ENCODE peak calls at places on chromosome 22, in six cellular contexts. One of them, this sample, is unnamed.

GRCh38 chr22:45600791-45601730 is 70.6 kb upstream of the ATXN10 start:
- DNase-seq in stomach: no peak
- DNase-seq in AG09309: no peak
- DNase-seq in fibroblast of lung: peak
- DNase-seq in OCI-LY7: no peak
- DNase-seq in uterus: no peak
- DNase-seq in this sample: peak

GRCh38 chr22:31160328-31160978 is 471 bp downstream of the RNF185 start:
- DNase-seq in stomach: no peak
- DNase-seq in AG09309: no peak
- DNase-seq in fibroblast of lung: peak
- DNase-seq in OCI-LY7: no peak
- DNase-seq in uterus: no peak
- DNase-seq in this sample: peak

GRCh38 chr22:42249831-42250230 is 20.6 kb downstream of the TCF20 start:
- DNase-seq in stomach: no peak
- DNase-seq in AG09309: no peak
- DNase-seq in fibroblast of lung: no peak
- DNase-seq in OCI-LY7: no peak
- DNase-seq in uterus: no peak
- DNase-seq in this sample: no peak

GRCh38 chr22:38012604-38013072 is 28.3 kb upstream of the SOX10 start:
- DNase-seq in stomach: no peak
- DNase-seq in AG09309: no peak
- DNase-seq in fibroblast of lung: peak
- DNase-seq in OCI-LY7: no peak
- DNase-seq in uterus: no peak
- DNase-seq in this sample: peak

GRCh38 chr22:30685178-30685577 is 9.5 kb upstream of the OSBP2 start:
- DNase-seq in stomach: no peak
- DNase-seq in AG09309: no peak
- DNase-seq in fibroblast of lung: no peak
- DNase-seq in OCI-LY7: no peak
- DNase-seq in uterus: no peak
- DNase-seq in this sample: no peak

GRCh38 chr22:48841881-48842582 is 985.6 kb downstream of the BRD1 start:
- DNase-seq in stomach: no peak
- DNase-seq in AG09309: no peak
- DNase-seq in fibroblast of lung: no peak
- DNase-seq in OCI-LY7: no peak
- DNase-seq in uterus: no peak
- DNase-seq in this sample: no peak

GRCh38 chr22:37276771-37277170 is 5.5 kb upstream of the CYTH4 start:
- DNase-seq in stomach: no peak
- DNase-seq in AG09309: no peak
- DNase-seq in fibroblast of lung: no peak
- DNase-seq in OCI-LY7: no peak
- DNase-seq in uterus: no peak
- DNase-seq in this sample: peak

GRCh38 chr22:41367039-41367679 is 14.6 kb upstream of the TEF start:
- DNase-seq in stomach: peak
- DNase-seq in AG09309: peak
- DNase-seq in fibroblast of lung: peak
- DNase-seq in OCI-LY7: no peak
- DNase-seq in uterus: peak
- DNase-seq in this sample: peak

GRCh38 chr22:41050873-41051272 is 41.5 kb upstream of the EP300 start:
- DNase-seq in stomach: no peak
- DNase-seq in AG09309: no peak
- DNase-seq in fibroblast of lung: no peak
- DNase-seq in OCI-LY7: no peak
- DNase-seq in uterus: no peak
- DNase-seq in this sample: peak

GRCh38 chr22:45598596-45599217 is 72.9 kb upstream of the ATXN10 start:
- DNase-seq in stomach: no peak
- DNase-seq in AG09309: no peak
- DNase-seq in fibroblast of lung: no peak
- DNase-seq in OCI-LY7: no peak
- DNase-seq in uterus: no peak
- DNase-seq in this sample: no peak

GRCh38 chr22:20028855-20029549 is 8.1 kb downstream of the TANGO2 start:
- DNase-seq in stomach: no peak
- DNase-seq in AG09309: no peak
- DNase-seq in fibroblast of lung: no peak
- DNase-seq in OCI-LY7: no peak
- DNase-seq in uterus: no peak
- DNase-seq in this sample: no peak
- TF ChIP-seq CTCF in stomach: no peak
- TF ChIP-seq CTCF in AG09309: no peak
- TF ChIP-seq CTCF in fibroblast of lung: no peak
- TF ChIP-seq CTCF in OCI-LY7: no peak
- TF ChIP-seq CTCF in uterus: no peak
- TF ChIP-seq CTCF in this sample: no peak

DNA sequence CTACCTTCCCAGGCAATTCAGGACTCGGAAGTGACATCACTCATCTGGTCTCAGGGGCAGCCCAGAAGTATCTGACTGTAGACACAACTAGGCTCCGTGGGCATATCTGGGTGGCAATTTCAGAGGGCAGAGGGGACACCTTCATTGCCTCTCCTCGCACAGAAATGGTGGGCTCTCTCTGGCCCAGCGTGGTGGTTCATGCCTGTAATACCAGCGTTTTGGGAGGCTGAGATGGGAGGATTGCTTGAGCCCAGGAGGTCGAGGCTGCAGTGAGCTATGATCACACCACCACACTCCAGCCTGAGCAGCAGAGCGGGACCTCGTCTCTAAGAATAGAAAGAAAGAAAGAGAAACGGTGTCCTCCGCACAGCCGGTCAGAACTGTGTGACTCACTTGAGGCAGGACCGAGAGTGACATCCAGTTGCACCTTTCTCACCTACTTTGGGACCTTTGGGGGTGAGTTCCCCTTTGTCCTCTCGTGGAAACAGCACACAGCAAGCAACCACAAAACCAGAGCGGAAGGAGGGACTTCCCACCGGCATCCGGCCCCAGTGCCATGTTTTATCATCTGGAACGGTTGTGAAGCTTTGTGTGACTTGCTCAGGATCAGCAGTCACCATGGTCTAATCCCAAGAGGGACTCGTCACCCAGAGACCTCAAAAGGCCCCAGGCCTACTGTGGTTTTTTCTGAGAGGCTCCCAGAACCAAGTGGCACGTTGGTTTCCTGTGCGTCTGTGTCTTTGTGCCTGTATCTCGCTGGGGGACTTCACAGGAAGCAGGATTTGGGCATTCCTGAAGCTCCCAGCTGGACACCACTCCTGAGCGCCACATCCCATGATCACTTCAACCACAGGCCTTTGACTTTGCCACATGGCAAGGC is 38.4 kb upstream of the EMID1 start:
- DNase-seq in stomach: no peak
- DNase-seq in AG09309: no peak
- DNase-seq in fibroblast of lung: no peak
- DNase-seq in OCI-LY7: peak
- DNase-seq in uterus: no peak
- DNase-seq in this sample: no peak
- H3K4me3 ChIP-seq in stomach: no peak
- H3K4me3 ChIP-seq in AG09309: no peak
- H3K4me3 ChIP-seq in fibroblast of lung: no peak
- H3K4me3 ChIP-seq in OCI-LY7: no peak
- H3K4me3 ChIP-seq in uterus: no peak
- H3K4me3 ChIP-seq in this sample: no peak

GRCh38 chr22:20194681-20195593 is 44.1 kb upstream of the CCDC188 start:
- DNase-seq in stomach: no peak
- DNase-seq in AG09309: no peak
- DNase-seq in fibroblast of lung: no peak
- DNase-seq in OCI-LY7: peak
- DNase-seq in uterus: no peak
- DNase-seq in this sample: no peak
- TF ChIP-seq CTCF in stomach: no peak
- TF ChIP-seq CTCF in AG09309: no peak
- TF ChIP-seq CTCF in fibroblast of lung: no peak
- TF ChIP-seq CTCF in OCI-LY7: peak
- TF ChIP-seq CTCF in uterus: no peak
- TF ChIP-seq CTCF in this sample: no peak

GRCh38 chr22:43411981-43412807 is at the start of gene MPPED1:
- DNase-seq in stomach: no peak
- DNase-seq in AG09309: no peak
- DNase-seq in fibroblast of lung: no peak
- DNase-seq in OCI-LY7: no peak
- DNase-seq in uterus: no peak
- DNase-seq in this sample: no peak
- H3K4me3 ChIP-seq in stomach: peak
- H3K4me3 ChIP-seq in AG09309: no peak
- H3K4me3 ChIP-seq in fibroblast of lung: no peak
- H3K4me3 ChIP-seq in OCI-LY7: no peak
- H3K4me3 ChIP-seq in uterus: peak
- H3K4me3 ChIP-seq in this sample: no peak

DNA sequence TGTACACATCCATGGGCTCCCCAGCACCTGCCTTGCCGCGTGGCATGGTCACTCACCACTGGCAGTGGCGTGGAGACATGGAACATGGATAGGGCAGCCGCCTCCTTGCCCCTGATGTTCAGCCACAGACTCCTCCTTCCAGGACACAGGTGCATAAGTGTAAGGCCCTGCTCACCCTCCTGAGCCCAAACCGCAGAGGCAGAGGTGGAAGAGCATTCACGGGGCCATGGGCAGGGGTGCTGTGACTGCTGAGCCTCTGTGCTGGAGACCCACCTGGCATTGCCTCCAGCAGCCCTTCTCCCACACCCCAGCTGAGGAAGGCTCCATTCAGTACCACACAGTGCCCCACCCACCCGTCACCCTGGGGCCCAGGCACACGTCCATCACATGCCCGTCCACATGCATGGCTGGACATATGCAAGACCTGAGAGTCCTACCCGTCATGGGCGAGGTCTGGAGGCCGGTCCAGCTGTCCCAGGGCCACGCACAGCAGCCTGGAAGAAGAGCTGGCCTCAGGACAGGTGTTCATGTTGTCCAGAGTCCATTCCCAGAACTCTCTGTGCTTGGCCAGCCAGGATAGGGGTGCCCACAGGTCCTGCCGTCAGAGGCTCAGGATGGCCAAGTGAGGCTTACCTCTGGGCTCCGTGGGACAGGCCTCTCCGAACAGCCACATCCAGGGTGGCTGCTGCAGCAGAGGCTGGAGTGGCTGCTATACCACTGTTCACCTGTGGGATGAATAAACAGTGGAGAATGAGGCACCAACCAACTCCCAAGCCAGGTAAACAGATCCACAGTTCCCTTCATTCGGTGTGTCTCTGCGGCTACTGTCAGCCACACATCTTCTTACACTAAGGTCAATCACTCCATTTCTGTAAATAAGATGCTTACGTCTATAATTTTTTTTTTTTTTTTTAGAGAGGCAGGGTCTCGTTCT is 1.7 kb upstream of the TUBGCP6 start:
- DNase-seq in stomach: no peak
- DNase-seq in AG09309: no peak
- DNase-seq in fibroblast of lung: no peak
- DNase-seq in OCI-LY7: no peak
- DNase-seq in uterus: no peak
- DNase-seq in this sample: no peak
- TF ChIP-seq CTCF in stomach: no peak
- TF ChIP-seq CTCF in AG09309: no peak
- TF ChIP-seq CTCF in fibroblast of lung: no peak
- TF ChIP-seq CTCF in OCI-LY7: peak
- TF ChIP-seq CTCF in uterus: no peak
- TF ChIP-seq CTCF in this sample: no peak

GRCh38 chr22:50622723-50623327 is 5.1 kb downstream of the ARSA start:
- DNase-seq in stomach: peak
- DNase-seq in AG09309: no peak
- DNase-seq in fibroblast of lung: no peak
- DNase-seq in OCI-LY7: peak
- DNase-seq in uterus: no peak
- DNase-seq in this sample: no peak
- H3K4me3 ChIP-seq in stomach: no peak
- H3K4me3 ChIP-seq in AG09309: no peak
- H3K4me3 ChIP-seq in fibroblast of lung: no peak
- H3K4me3 ChIP-seq in OCI-LY7: no peak
- H3K4me3 ChIP-seq in uterus: no peak
- H3K4me3 ChIP-seq in this sample: no peak

DNA sequence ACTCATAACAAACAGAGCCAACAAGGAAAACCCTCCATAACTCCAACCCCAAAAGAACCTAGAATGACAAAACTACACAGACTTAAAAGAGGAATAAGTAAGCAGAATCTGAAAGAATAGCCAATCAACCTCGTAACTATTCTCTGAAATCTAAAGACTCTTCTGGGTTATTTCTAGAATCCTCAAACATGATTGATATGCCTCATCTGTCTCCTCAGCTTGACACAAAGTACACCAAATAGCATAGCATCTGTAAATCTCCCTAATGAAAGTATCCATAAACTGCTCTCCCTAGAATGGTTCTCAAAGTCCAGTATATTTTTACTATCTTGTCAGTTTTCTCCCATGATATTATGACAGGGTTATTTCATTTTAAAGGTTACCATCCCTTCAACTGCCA is 195.0 kb downstream of the TTC28 start:
- DNase-seq in stomach: no peak
- DNase-seq in AG09309: no peak
- DNase-seq in fibroblast of lung: no peak
- DNase-seq in OCI-LY7: no peak
- DNase-seq in uterus: no peak
- DNase-seq in this sample: no peak
- TF ChIP-seq CTCF in stomach: no peak
- TF ChIP-seq CTCF in AG09309: no peak
- TF ChIP-seq CTCF in fibroblast of lung: no peak
- TF ChIP-seq CTCF in OCI-LY7: no peak
- TF ChIP-seq CTCF in uterus: no peak
- TF ChIP-seq CTCF in this sample: no peak

GRCh38 chr22:43889366-43890253 is 2.2 kb downstream of the PNPLA5 start:
- DNase-seq in stomach: no peak
- DNase-seq in AG09309: no peak
- DNase-seq in fibroblast of lung: peak
- DNase-seq in OCI-LY7: no peak
- DNase-seq in uterus: no peak
- DNase-seq in this sample: peak

GRCh38 chr22:43890901-43891331 is 897 bp downstream of the PNPLA5 start:
- DNase-seq in stomach: no peak
- DNase-seq in AG09309: no peak
- DNase-seq in fibroblast of lung: peak
- DNase-seq in OCI-LY7: no peak
- DNase-seq in uterus: no peak
- DNase-seq in this sample: no peak

GRCh38 chr22:43892183-43892894 is 526 bp upstream of the PNPLA5 start:
- DNase-seq in stomach: no peak
- DNase-seq in AG09309: no peak
- DNase-seq in fibroblast of lung: no peak
- DNase-seq in OCI-LY7: no peak
- DNase-seq in uterus: no peak
- DNase-seq in this sample: no peak

GRCh38 chr22:43893266-43893665 is 1.5 kb upstream of the PNPLA5 start:
- DNase-seq in stomach: no peak
- DNase-seq in AG09309: no peak
- DNase-seq in fibroblast of lung: no peak
- DNase-seq in OCI-LY7: no peak
- DNase-seq in uterus: no peak
- DNase-seq in this sample: no peak

GRCh38 chr22:43891360-43892182 is at the start of gene PNPLA5:
- DNase-seq in stomach: no peak
- DNase-seq in AG09309: no peak
- DNase-seq in fibroblast of lung: peak
- DNase-seq in OCI-LY7: no peak
- DNase-seq in uterus: no peak
- DNase-seq in this sample: peak
- H3K4me3 ChIP-seq in stomach: no peak
- H3K4me3 ChIP-seq in AG09309: peak
- H3K4me3 ChIP-seq in fibroblast of lung: no peak
- H3K4me3 ChIP-seq in OCI-LY7: no peak
- H3K4me3 ChIP-seq in uterus: no peak
- H3K4me3 ChIP-seq in this sample: no peak